ENCODE peak calls at places on chromosomes 16 and 17, in five cellular contexts. B is stomach; J is endothelial cell; T is activated CD4-positive, alpha-beta memory T cell treated with anti-CD3 and anti-CD28 coated beads, Interleukin-2, amount 10 ng/mL, durations not matched to agents 7 days and 5 days; X is H7. U is an unnamed sample.

GRCh38 chr17:34613064-34614019 is 34.0 kb downstream of the TMEM132E start:
- DNase-seq in X (peak), J (no peak), B (no peak), T (no peak), U (no peak)

GRCh38 chr17:19263621-19264010 is 26.4 kb downstream of the EPN2 start:
- DNase-seq in X (no peak), T (no peak), J (no peak), B (no peak), U (no peak)

GRCh38 chr16:83843657-83844056 is 35.9 kb downstream of the HSBP1 start:
- DNase-seq in J (no peak), B (no peak), X (peak), T (no peak), U (no peak)

GRCh38 chr16:56424791-56425438 is 430 bp downstream of the AMFR start:
- DNase-seq in T (peak), J (no peak), B (no peak), X (peak), U (peak)

GRCh38 chr16:75265911-75266701 is 14.7 kb upstream of the BCAR1 start:
- DNase-seq in X (peak), B (peak), T (no peak), J (peak), U (no peak)

GRCh38 chr17:27577124-27577761 is 53.7 kb upstream of the LGALS9 start:
- DNase-seq in B (no peak), X (peak), J (no peak), T (no peak), U (no peak)

GRCh38 chr16:180921-181667 is 835 bp downstream of the HBQ1 start:
- DNase-seq in J (peak), T (peak), B (peak), X (peak), U (peak)

GRCh38 chr17:82926081-82926480 is 86.3 kb upstream of the ZNF750 start:
- DNase-seq in X (no peak), B (no peak), T (no peak), J (no peak), U (no peak)

GRCh38 chr17:64448665-64449512 is at the start of gene MILR1:
- DNase-seq in B (no peak), X (no peak), T (no peak), J (no peak), U (no peak)

GRCh38 chr16:75264999-75265910 is 13.8 kb upstream of the BCAR1 start:
- DNase-seq in T (no peak), J (peak), X (peak), B (peak), U (no peak)

GRCh38 chr17:35432176-35433074 is at the start of gene SLFN12:
- DNase-seq in X (peak), B (peak), J (peak), T (peak), U (peak)

GRCh38 chr16:17469011-17469741 is 1.6 kb downstream of the XYLT1 start:
- DNase-seq in X (no peak), J (no peak), T (no peak), B (no peak), U (no peak)

GRCh38 chr16:61042736-61043135 is 993.5 kb downstream of the CDH8 start:
- DNase-seq in T (no peak), J (peak), X (peak), B (no peak), U (no peak)

GRCh38 chr16:67936876-67937605 is 391 bp upstream of the PSMB10 start:
- DNase-seq in T (peak), B (peak), X (no peak), J (no peak), U (no peak)

GRCh38 chr16:2859686-2860265 is 1.8 kb upstream of the PRSS22 start:
- DNase-seq in T (no peak), J (no peak), B (no peak), X (no peak), U (no peak)

GRCh38 chr17:78241277-78242023 is 10.0 kb downstream of the TMEM235 start:
- DNase-seq in J (no peak), B (no peak), T (no peak), X (peak), U (no peak)

GRCh38 chr17:16927641-16928321 is 44.1 kb downstream of the TNFRSF13B start:
- DNase-seq in T (no peak), B (no peak), J (no peak), X (peak), U (no peak)